ENCODE peak calls at places on chromosome 17, in five cellular contexts. C is IMR-90, J is H1, P is trophoblast cell, Y is mesendoderm. L is an unnamed sample.

GRCh38 chr17:13631541-13631940 is 29.8 kb upstream of the HS3ST3A1 start:
- DNase-seq in Y (no peak), P (peak; percentile 82), J (no peak), C (no peak), L (no peak)

GRCh38 chr17:65794572-65794971 is 233.1 kb upstream of the AXIN2 start:
- DNase-seq in Y (peak; percentile 70), P (peak; percentile 61), C (peak; percentile 13), J (no peak), L (no peak)

GRCh38 chr17:65659512-65659911 is 98.1 kb upstream of the AXIN2 start:
- DNase-seq in J (no peak), P (no peak), Y (no peak), C (no peak), L (no peak)

GRCh38 chr17:27550291-27550930 is 80.6 kb upstream of the LGALS9 start:
- DNase-seq in J (no peak), C (no peak), P (no peak), Y (no peak), L (no peak)

GRCh38 chr17:55413825-55414489 is 7.7 kb downstream of the MMD start:
- DNase-seq in C (no peak), P (no peak), Y (no peak), J (no peak), L (no peak)

GRCh38 chr17:63843387-63844292 is 1.2 kb upstream of the SMARCD2 start:
- DNase-seq in C (peak; percentile 70), Y (no peak), J (no peak), P (peak; percentile 84), L (no peak)

GRCh38 chr17:16304832-16305231 is 48.4 kb downstream of the CENPV start:
- DNase-seq in Y (peak; percentile 75), C (peak; percentile 56), P (peak; percentile 18), J (no peak), L (no peak)

GRCh38 chr17:63356275-63356905 is 89.7 kb downstream of the CYB561 start:
- DNase-seq in J (no peak), Y (no peak), P (no peak), C (peak; percentile 86), L (no peak)

GRCh38 chr17:77419547-77420475 is 279.0 kb downstream of the SEC14L1 start:
- DNase-seq in J (peak; percentile 79), Y (peak; percentile 94), C (peak; percentile 80), P (no peak), L (no peak)

GRCh38 chr17:75250009-75250471 is 11.4 kb downstream of the GGA3 start:
- DNase-seq in P (peak; percentile 73), Y (no peak), C (peak; percentile 18), J (no peak), L (no peak)

GRCh38 chr17:43553501-43554018 is 7.4 kb upstream of the ETV4 start:
- DNase-seq in J (no peak), C (no peak), Y (no peak), P (no peak), L (no peak)

GRCh38 chr17:5897320-5897911 is 172.8 kb upstream of the WSCD1 start:
- DNase-seq in P (no peak), Y (peak; percentile 54), J (no peak), C (no peak), L (peak; percentile 33)

GRCh38 chr17:29905086-29905878 is 24.7 kb downstream of the SSH2 start:
- DNase-seq in J (no peak), C (no peak), Y (no peak), P (no peak), L (no peak)

GRCh38 chr17:76918811-76919210 is 50.6 kb downstream of the MGAT5B start:
- DNase-seq in Y (no peak), C (no peak), P (no peak), J (no peak), L (no peak)

DNA sequence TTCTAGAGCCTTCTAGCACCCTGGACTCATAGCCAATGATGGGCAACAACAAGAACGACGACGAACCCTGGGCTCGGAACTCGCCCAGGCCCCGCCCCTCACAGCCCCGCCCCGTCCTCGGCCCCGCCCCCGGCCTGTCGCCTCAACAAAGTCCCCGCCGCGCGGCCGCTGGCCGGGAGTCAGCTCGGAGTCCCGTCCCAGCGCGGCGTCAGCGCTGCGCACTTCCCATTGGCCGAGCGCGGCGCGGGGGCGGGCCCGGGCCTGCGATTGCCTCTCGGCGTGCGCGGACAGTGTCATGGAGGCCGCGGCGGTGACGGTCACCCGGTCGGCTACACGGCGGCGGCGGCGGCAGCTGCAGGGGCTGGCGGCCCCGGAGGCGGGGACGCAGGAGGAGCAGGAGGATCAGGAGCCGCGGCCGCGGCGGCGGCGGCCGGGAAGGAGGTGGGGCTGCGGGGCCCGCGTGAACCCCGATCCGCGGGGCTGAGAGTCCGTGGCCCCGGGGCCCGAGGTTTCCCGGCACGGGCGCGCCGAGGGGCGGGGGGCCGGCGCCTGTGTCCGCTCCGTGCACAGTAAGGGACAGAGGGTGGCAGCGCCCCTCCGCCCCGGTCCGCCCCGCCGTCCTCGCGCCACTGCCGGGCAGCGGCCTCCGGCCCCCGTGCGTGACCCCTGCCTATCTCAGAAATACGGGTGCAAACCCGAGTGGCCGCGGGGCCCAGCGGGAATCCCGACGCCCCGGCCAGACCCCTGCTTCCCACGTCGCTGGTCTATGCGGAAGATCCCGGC is at the start of gene ENGASE:
- DNase-seq in C (peak; percentile 82), P (peak; percentile 99), J (peak; percentile 91), Y (peak; percentile 95), L (peak; percentile 94)
- H3K23ac ChIP-seq in C (peak within 1 kb of the TSS; percentile 79), P (no peak within 1 kb of the TSS), J (no peak within 1 kb of the TSS), Y (no peak within 1 kb of the TSS), L (no peak within 1 kb of the TSS)

DNA sequence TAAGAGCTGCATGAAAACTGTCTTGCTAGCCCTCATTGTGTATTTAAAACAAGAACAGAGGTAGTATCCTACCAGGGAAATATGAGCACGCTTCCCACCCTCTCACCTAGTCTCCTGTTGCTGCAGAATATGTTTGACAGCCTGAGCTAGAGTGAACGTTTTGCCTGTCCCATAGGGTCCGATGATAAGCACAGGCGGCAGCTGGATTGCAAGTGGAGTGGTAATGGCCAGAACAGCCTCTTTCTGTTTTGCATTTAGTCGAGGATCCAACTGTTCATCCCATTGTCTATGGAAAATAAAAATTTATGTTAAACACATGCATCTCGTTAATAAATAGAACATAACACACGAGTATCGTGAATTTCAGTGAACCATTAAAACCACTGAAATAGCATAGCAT is 84.2 kb downstream of the HELZ start:
- DNase-seq in J (no peak), Y (no peak), P (no peak), C (no peak), L (no peak)
- H3K4me3 ChIP-seq in J (no peak overlapping the region), Y (no peak overlapping the region), P (no peak overlapping the region), C (no peak overlapping the region), L (no peak overlapping the region)

GRCh38 chr17:79830763-79831366 is 8.4 kb downstream of the CBX4 start:
- DNase-seq in C (no peak), P (no peak), Y (no peak), J (peak; percentile 50), L (no peak)
- H2BK120ac ChIP-seq in C (no peak overlapping the region), P (no peak overlapping the region), Y (no peak overlapping the region), J (no peak overlapping the region), L (peak overlapping the region; percentile 33)

GRCh38 chr17:8659758-8660410 is 29.4 kb upstream of the MYH10 start:
- DNase-seq in C (no peak), P (no peak), J (no peak), Y (no peak), L (no peak)
- H3K23ac ChIP-seq in C (no peak overlapping the region), P (no peak overlapping the region), J (no peak overlapping the region), Y (no peak overlapping the region), L (no peak overlapping the region)

DNA sequence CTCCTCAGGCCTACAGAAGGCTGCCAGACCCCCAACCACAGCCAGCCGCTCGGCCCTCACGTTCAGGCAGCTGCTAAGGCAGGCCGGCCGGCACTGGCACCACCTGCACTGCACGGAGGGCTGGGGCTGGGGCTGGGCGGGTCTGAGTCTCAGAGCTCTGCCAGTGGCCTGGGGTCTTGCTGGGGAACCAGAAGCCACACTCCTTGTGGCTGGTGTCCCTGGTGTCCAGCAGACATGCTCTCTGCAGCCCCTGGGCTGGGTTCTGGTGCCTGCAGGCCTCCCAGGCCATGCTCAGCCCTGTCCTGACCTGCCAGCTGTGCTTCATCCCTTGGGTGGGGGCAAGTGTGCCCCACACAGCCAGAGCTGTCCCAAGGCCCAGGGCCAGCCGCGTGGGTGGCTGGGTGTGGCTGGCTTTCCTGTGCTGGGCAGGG is 42.0 kb downstream of the BAHCC1 start:
- DNase-seq in J (no peak), Y (no peak), C (no peak), P (no peak), L (no peak)
- H3K4me3 ChIP-seq in J (no peak overlapping the region), Y (no peak overlapping the region), C (no peak overlapping the region), P (no peak overlapping the region), L (no peak overlapping the region)

GRCh38 chr17:59154335-59154720 is 658 bp downstream of the SKA2 start:
- DNase-seq in J (peak; percentile 70), C (peak; percentile 39), Y (peak; percentile 69), P (peak; percentile 68), L (peak; percentile 48)
- H2BK120ac ChIP-seq in J (no peak overlapping the region), C (peak overlapping the region; percentile 73), Y (peak overlapping the region; percentile 63), P (peak overlapping the region; percentile 94), L (peak overlapping the region; percentile 67)

L was measured in neuronal stem cell.